ENCODE peak calls at places on chromosome 11, in nine cellular contexts. P is PC-3, K is AG04450, G is H1, H is SJCRH30, W is IMR-90, T is upper lobe of right lung, N is iPS DF 6.9, R is colonic mucosa. L is an unnamed sample.

GRCh38 chr11:99368579-99368978 is 347.8 kb downstream of the CNTN5 start:
- DNase-seq in R (no peak), W (no peak), K (no peak), H (no peak), G (no peak), N (no peak), P (peak; percentile 21), T (no peak), L (no peak)

GRCh38 chr11:12546660-12547059 is 127.6 kb upstream of the TEAD1 start:
- DNase-seq in K (no peak), N (no peak), T (no peak), R (peak; percentile 3), P (no peak), W (no peak), H (no peak), G (no peak), L (no peak)

GRCh38 chr11:12909866-12910265 is 99.2 kb upstream of the RASSF10 start:
- DNase-seq in N (no peak), R (no peak), H (no peak), K (no peak), P (no peak), T (no peak), G (no peak), W (peak; percentile 31), L (no peak)

GRCh38 chr11:6570691-6571427 is 32.6 kb downstream of the RRP8 start:
- DNase-seq in R (no peak), H (no peak), T (no peak), W (no peak), G (no peak), K (no peak), P (no peak), N (no peak), L (no peak)

GRCh38 chr11:82750643-82751139 is 17.0 kb upstream of the FAM181B start:
- DNase-seq in H (peak; percentile 68), T (no peak), K (no peak), G (no peak), W (no peak), R (no peak), P (no peak), N (no peak), L (no peak)

GRCh38 chr11:104876838-104877500 is 21.3 kb downstream of the CASP12 start:
- DNase-seq in W (no peak), P (no peak), G (no peak), K (no peak), R (no peak), N (no peak), T (no peak), H (no peak), L (no peak)

GRCh38 chr11:68584097-68584496 is 100.2 kb upstream of the GAL start:
- DNase-seq in T (no peak), K (no peak), G (peak; percentile 56), P (peak; percentile 54), R (peak; percentile 42), W (peak; percentile 4), N (peak; percentile 74), H (peak; percentile 45), L (peak; percentile 23)

GRCh38 chr11:122375687-122376399 is 259.8 kb upstream of the BLID start:
- DNase-seq in N (no peak), P (peak; percentile 75), R (no peak), T (no peak), G (no peak), H (peak; percentile 13), W (peak; percentile 75), K (no peak), L (peak; percentile 37)

GRCh38 chr11:106463154-106463553 is 385.7 kb downstream of the AASDHPPT start:
- DNase-seq in R (no peak), K (no peak), G (no peak), H (no peak), T (no peak), P (no peak), N (no peak), W (no peak), L (no peak)

GRCh38 chr11:106463796-106464201 is 386.3 kb downstream of the AASDHPPT start:
- DNase-seq in K (no peak), P (peak; percentile 66), N (no peak), G (no peak), H (no peak), W (peak; percentile 65), R (no peak), T (no peak), L (peak; percentile 78)

GRCh38 chr11:106461839-106462545 is 384.5 kb downstream of the AASDHPPT start:
- DNase-seq in R (no peak), W (no peak), P (no peak), H (no peak), T (no peak), N (no peak), K (no peak), G (no peak), L (peak; percentile 75)

GRCh38 chr11:106466441-106467190 is 389.2 kb downstream of the AASDHPPT start:
- DNase-seq in T (no peak), K (peak; percentile 81), H (no peak), P (peak; percentile 65), G (no peak), R (no peak), W (peak; percentile 94), N (no peak), L (no peak)

GRCh38 chr11:106464728-106465127 is 387.3 kb downstream of the AASDHPPT start:
- DNase-seq in K (no peak), H (no peak), G (no peak), T (no peak), N (no peak), R (no peak), P (peak; percentile 76), W (no peak), L (no peak)
- H3K9me3 ChIP-seq in K (no peaks in the 10 kb centered on the region), H (no peaks in the 10 kb centered on the region), G (no peaks in the 10 kb centered on the region), T (no peaks in the 10 kb centered on the region), N (no peaks in the 10 kb centered on the region), R (no peaks in the 10 kb centered on the region), P (no peaks in the 10 kb centered on the region), W (no peaks in the 10 kb centered on the region), L (no peaks in the 10 kb centered on the region)

DNA sequence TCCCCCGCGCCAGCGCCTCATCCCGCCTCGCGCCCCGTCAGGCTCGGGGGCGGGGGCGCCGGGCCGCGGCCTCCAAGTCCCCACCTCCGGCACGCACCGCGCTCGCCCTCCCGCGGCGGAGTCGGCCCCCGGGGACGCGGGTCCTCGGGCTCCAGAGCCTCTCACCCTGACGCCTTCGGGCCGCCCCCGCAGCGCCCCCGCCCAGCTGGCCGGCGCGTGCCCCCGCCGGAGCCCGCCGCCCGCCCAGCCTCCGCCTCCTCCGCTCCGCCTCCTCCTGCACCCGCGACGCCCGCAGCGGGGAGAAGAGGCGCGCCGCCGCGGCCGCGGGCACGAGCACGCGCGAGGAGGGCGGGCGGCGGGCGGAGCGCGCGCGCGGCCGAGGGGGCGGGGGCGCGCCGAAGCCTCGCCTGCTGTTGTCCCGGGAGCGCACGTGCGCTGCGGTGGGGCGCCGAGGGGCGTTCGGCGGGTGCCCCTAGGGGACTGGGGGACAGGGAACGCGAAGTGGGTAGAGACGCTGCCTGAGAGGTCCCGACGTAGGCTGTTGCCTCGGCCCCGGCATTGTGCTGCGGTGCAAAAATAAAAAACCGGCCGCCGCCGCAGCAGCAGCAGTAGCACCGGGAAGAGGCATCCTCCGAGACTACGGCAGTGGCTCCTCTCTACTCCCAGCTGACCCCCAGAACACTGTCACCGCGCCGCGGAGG is 87.4 kb upstream of the ARHGAP32 start:
- DNase-seq in P (peak; percentile 86), H (peak; percentile 62), W (peak; percentile 67), T (peak; percentile 93), R (peak; percentile 83), K (no peak), G (no peak), N (peak; percentile 31), L (peak; percentile 84)
- H3K4me3 ChIP-seq in P (peak overlapping the region; percentile 83), H (peak overlapping the region; percentile 74), W (peak overlapping the region; percentile 82), T (peak overlapping the region; percentile 64), R (peak overlapping the region; percentile 48), K (peak overlapping the region; percentile 69), G (peak overlapping the region; percentile 58), N (peak overlapping the region; percentile 67), L (peak overlapping the region; percentile 35)

DNA sequence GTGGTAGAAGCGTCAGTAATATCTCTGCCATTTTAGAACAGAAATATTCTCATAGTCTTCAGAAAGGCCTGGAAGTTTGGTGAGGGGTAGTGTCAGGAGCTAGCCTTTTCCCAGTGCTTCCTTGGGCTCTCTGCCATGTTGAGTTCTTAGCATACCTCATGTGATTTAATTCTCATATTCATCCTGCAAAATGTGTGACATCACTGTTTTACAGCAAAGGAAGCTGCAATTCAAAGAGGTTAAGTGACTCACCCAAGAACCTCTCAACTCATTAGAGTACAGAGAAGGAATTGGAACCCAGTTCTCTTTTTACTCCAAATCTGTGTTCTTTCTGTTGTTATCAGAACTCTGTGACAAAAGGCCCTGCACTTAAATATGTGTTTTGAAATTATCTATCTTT is 72.1 kb downstream of the RNF169 start:
- DNase-seq in G (no peak), N (no peak), W (peak; percentile 99), T (no peak), P (peak; percentile 57), H (no peak), K (peak; percentile 86), R (no peak), L (no peak)
- H3K9me3 ChIP-seq in G (peaks cover 15% of the 10 kb centered on the region), N (no peaks in the 10 kb centered on the region), W (peaks cover 2% of the 10 kb centered on the region), T (no peaks in the 10 kb centered on the region), P (peaks cover 25% of the 10 kb centered on the region), H (no peaks in the 10 kb centered on the region), K (peaks cover under 1% of the 10 kb centered on the region), R (no peaks in the 10 kb centered on the region), L (no peaks in the 10 kb centered on the region)

GRCh38 chr11:34359548-34359891 is 1.7 kb upstream of the ABTB2 start:
- DNase-seq in P (no peak), H (no peak), T (no peak), R (no peak), N (no peak), K (no peak), W (no peak), G (no peak), L (no peak)
- H3K4me3 ChIP-seq in P (peak overlapping the region; percentile 75), H (no peak overlapping the region), T (peak overlapping the region; percentile 57), R (peak overlapping the region; percentile 49), N (no peak overlapping the region), K (peak overlapping the region; percentile 58), W (no peak overlapping the region), G (no peak overlapping the region), L (peak overlapping the region; percentile 44)

L was measured in cardiac muscle cell.